ENCODE peak calls at places on chromosomes 16 and 17, in ten cellular contexts. X is lower leg skin, P is mesendoderm, C is osteoblast, M is brain microvascular endothelial cell, E is fibroblast of the aortic adventitia, J is AG04449, S is AG10803, A is thoracic aorta, I is sigmoid colon. L is an unnamed sample.

GRCh38 chr16:27363797-27364196 is 38.2 kb upstream of the IL21R start:
- DNase-seq in I (peak), M (no peak), E (no peak), S (no peak), P (no peak), A (no peak), X (peak), C (no peak), J (no peak), L (no peak)

GRCh38 chr17:50102164-50102991 is 7.2 kb downstream of the PDK2 start:
- DNase-seq in X (no peak), I (peak), P (no peak), A (no peak), J (no peak), E (no peak), M (no peak), S (no peak), C (peak), L (no peak)

GRCh38 chr17:1182831-1183578 is 3.2 kb upstream of the ABR start:
- DNase-seq in X (no peak), C (peak), M (peak), J (no peak), I (no peak), P (no peak), E (no peak), S (no peak), A (no peak), L (no peak)

GRCh38 chr16:87806246-87806607 is 40.4 kb upstream of the KLHDC4 start:
- DNase-seq in P (peak), X (no peak), M (no peak), S (peak), E (no peak), C (peak), A (no peak), I (no peak), J (no peak), L (peak)

GRCh38 chr16:31880322-31880979 is 6.8 kb downstream of the ZNF267 start:
- DNase-seq in X (no peak), A (no peak), I (no peak), E (peak), C (peak), M (peak), S (peak), P (peak), J (peak), L (no peak)

GRCh38 chr16:85652431-85653221 is 36.1 kb downstream of the GINS2 start:
- DNase-seq in P (peak), A (no peak), E (peak), S (peak), M (peak), I (peak), X (no peak), C (no peak), J (no peak), L (no peak)

GRCh38 chr17:77674358-77674757 is 284.1 kb upstream of the TNRC6C start:
- DNase-seq in S (no peak), X (no peak), J (no peak), C (no peak), M (no peak), I (peak), E (no peak), A (no peak), P (no peak), L (no peak)

GRCh38 chr16:27779719-27780161 is 229.8 kb downstream of the KATNIP start:
- DNase-seq in P (peak), A (no peak), M (peak), I (no peak), X (no peak), J (no peak), E (peak), C (peak), S (peak), L (no peak)

GRCh38 chr16:62149646-62150045 is 113.4 kb upstream of the CDH8 start:
- DNase-seq in A (no peak), J (no peak), X (no peak), I (no peak), E (no peak), S (peak), C (no peak), M (no peak), P (peak), L (no peak)

GRCh38 chr17:74176546-74177001 is 26.9 kb upstream of the RPL38 start:
- DNase-seq in A (no peak), J (no peak), X (peak), C (peak), I (no peak), M (peak), P (peak), E (peak), S (peak), L (no peak)

GRCh38 chr17:37368577-37368976 is 7.2 kb upstream of the C17orf78 start:
- DNase-seq in E (peak), P (no peak), C (peak), X (no peak), S (peak), J (no peak), A (no peak), I (no peak), M (no peak), L (no peak)

GRCh38 chr17:4593021-4593797 is 8.9 kb downstream of the SMTNL2 start:
- DNase-seq in S (no peak), E (no peak), J (no peak), I (no peak), P (no peak), X (no peak), C (peak), A (no peak), M (no peak), L (no peak)

GRCh38 chr17:13833921-13834320 is 232.2 kb upstream of the HS3ST3A1 start:
- DNase-seq in P (no peak), M (no peak), S (peak), I (no peak), C (no peak), J (no peak), X (no peak), A (no peak), E (no peak), L (no peak)

GRCh38 chr16:50705436-50706110 is 12.2 kb downstream of the NOD2 start:
- DNase-seq in P (no peak), J (no peak), X (no peak), M (no peak), C (no peak), A (no peak), S (no peak), E (no peak), I (no peak), L (no peak)

GRCh38 chr17:82215095-82215971 is 2.7 kb upstream of the CCDC57 start:
- DNase-seq in E (no peak), C (peak), J (no peak), X (peak), M (no peak), A (no peak), P (no peak), S (peak), I (peak), L (peak)
- H3K4me3 ChIP-seq in E (no peak), C (no peak), J (no peak), X (no peak), M (no peak), A (no peak), P (no peak), S (no peak), I (no peak), L (no peak)

GRCh38 chr17:40321502-40322416 is 12.8 kb downstream of the RARA start:
- DNase-seq in S (no peak), X (no peak), A (no peak), E (no peak), J (no peak), P (no peak), M (no peak), C (peak), I (peak), L (no peak)
- H3K4me3 ChIP-seq in S (peak), X (no peak), A (peak), E (peak), J (peak), P (no peak), M (peak), C (peak), I (peak), L (peak)

GRCh38 chr16:17519556-17519955 is 48.8 kb upstream of the XYLT1 start:
- DNase-seq in E (no peak), M (no peak), I (no peak), X (no peak), S (no peak), P (no peak), C (no peak), A (no peak), J (no peak), L (no peak)
- H3K4me3 ChIP-seq in E (no peak), M (no peak), I (no peak), X (no peak), S (no peak), P (no peak), C (peak), A (no peak), J (no peak), L (no peak)

GRCh38 chr16:54936086-54936978 is 5.7 kb downstream of the IRX5 start:
- DNase-seq in S (peak), M (no peak), P (peak), I (no peak), E (peak), J (no peak), A (no peak), C (peak), X (peak), L (no peak)
- H3K4me3 ChIP-seq in S (peak), M (no peak), P (no peak), I (no peak), E (peak), J (peak), A (peak), C (peak), X (peak), L (peak)

L was measured in RWPE2.